ENCODE peak calls at places on chromosome X, in six cellular contexts. One of them, this sample, is unnamed. For H3K36me3, the result is how much of the 10 kb centered on the place peaks cover.

GRCh38 chrX:106397788-106398538 is 213.8 kb upstream of the RADX start:
- DNase-seq in endothelial cell of umbilical vein: no peak
- DNase-seq in MM.1S: no peak
- DNase-seq in CD4-positive, alpha-beta memory T cell: no peak
- DNase-seq in upper lobe of left lung: no peak
- DNase-seq in OCI-LY7: peak
- DNase-seq in this sample: no peak

GRCh38 chrX:29225670-29226069 is 638.4 kb downstream of the IL1RAPL1 start:
- DNase-seq in endothelial cell of umbilical vein: no peak
- DNase-seq in MM.1S: no peak
- DNase-seq in CD4-positive, alpha-beta memory T cell: no peak
- DNase-seq in upper lobe of left lung: no peak
- DNase-seq in OCI-LY7: no peak
- DNase-seq in this sample: peak

GRCh38 chrX:136639506-136640176 is 8.3 kb upstream of the CD40LG start:
- DNase-seq in endothelial cell of umbilical vein: no peak
- DNase-seq in MM.1S: no peak
- DNase-seq in CD4-positive, alpha-beta memory T cell: no peak
- DNase-seq in upper lobe of left lung: no peak
- DNase-seq in OCI-LY7: no peak
- DNase-seq in this sample: peak

GRCh38 chrX:52262195-52262546 is 77.5 kb downstream of the MAGED4 start:
- DNase-seq in endothelial cell of umbilical vein: no peak
- DNase-seq in MM.1S: no peak
- DNase-seq in CD4-positive, alpha-beta memory T cell: no peak
- DNase-seq in upper lobe of left lung: no peak
- DNase-seq in OCI-LY7: no peak
- DNase-seq in this sample: no peak

GRCh38 chrX:95318882-95319281 is 1365.8 kb upstream of the DIAPH2 start:
- DNase-seq in endothelial cell of umbilical vein: no peak
- DNase-seq in MM.1S: peak
- DNase-seq in CD4-positive, alpha-beta memory T cell: no peak
- DNase-seq in upper lobe of left lung: no peak
- DNase-seq in OCI-LY7: peak
- DNase-seq in this sample: no peak

GRCh38 chrX:67619253-67619652 is 75.4 kb downstream of the AR start:
- DNase-seq in endothelial cell of umbilical vein: peak
- DNase-seq in MM.1S: no peak
- DNase-seq in CD4-positive, alpha-beta memory T cell: no peak
- DNase-seq in upper lobe of left lung: no peak
- DNase-seq in OCI-LY7: no peak
- DNase-seq in this sample: peak

GRCh38 chrX:41137589-41137988 is 52.3 kb downstream of the USP9X start:
- DNase-seq in endothelial cell of umbilical vein: no peak
- DNase-seq in MM.1S: peak
- DNase-seq in CD4-positive, alpha-beta memory T cell: no peak
- DNase-seq in upper lobe of left lung: no peak
- DNase-seq in OCI-LY7: peak
- DNase-seq in this sample: no peak

GRCh38 chrX:69307736-69308135 is 142.5 kb upstream of the PJA1 start:
- DNase-seq in endothelial cell of umbilical vein: no peak
- DNase-seq in MM.1S: no peak
- DNase-seq in CD4-positive, alpha-beta memory T cell: no peak
- DNase-seq in upper lobe of left lung: no peak
- DNase-seq in OCI-LY7: no peak
- DNase-seq in this sample: no peak

GRCh38 chrX:12819231-12819630 is 28.0 kb downstream of the PRPS2 start:
- DNase-seq in endothelial cell of umbilical vein: no peak
- DNase-seq in MM.1S: no peak
- DNase-seq in CD4-positive, alpha-beta memory T cell: no peak
- DNase-seq in upper lobe of left lung: no peak
- DNase-seq in OCI-LY7: no peak
- DNase-seq in this sample: no peak

GRCh38 chrX:6383911-6384310 is 151.0 kb downstream of the VCX3A start:
- DNase-seq in endothelial cell of umbilical vein: no peak
- DNase-seq in MM.1S: no peak
- DNase-seq in CD4-positive, alpha-beta memory T cell: no peak
- DNase-seq in upper lobe of left lung: no peak
- DNase-seq in OCI-LY7: no peak
- DNase-seq in this sample: no peak

GRCh38 chrX:107676559-107677378 is 48.5 kb downstream of the PRPS1 start:
- DNase-seq in endothelial cell of umbilical vein: peak
- DNase-seq in MM.1S: peak
- DNase-seq in CD4-positive, alpha-beta memory T cell: peak
- DNase-seq in upper lobe of left lung: peak
- DNase-seq in OCI-LY7: peak
- DNase-seq in this sample: peak

GRCh38 chrX:101462892-101463291 is 22.4 kb upstream of the ARMCX4 start:
- DNase-seq in endothelial cell of umbilical vein: peak
- DNase-seq in MM.1S: peak
- DNase-seq in CD4-positive, alpha-beta memory T cell: no peak
- DNase-seq in upper lobe of left lung: no peak
- DNase-seq in OCI-LY7: peak
- DNase-seq in this sample: peak

GRCh38 chrX:100484971-100485370 is 74.9 kb upstream of the PCDH19 start:
- DNase-seq in endothelial cell of umbilical vein: no peak
- DNase-seq in MM.1S: no peak
- DNase-seq in CD4-positive, alpha-beta memory T cell: no peak
- DNase-seq in upper lobe of left lung: no peak
- DNase-seq in OCI-LY7: no peak
- DNase-seq in this sample: no peak

GRCh38 chrX:10617964-10618342 is 2.4 kb downstream of the MID1 start:
- DNase-seq in endothelial cell of umbilical vein: peak
- DNase-seq in MM.1S: no peak
- DNase-seq in CD4-positive, alpha-beta memory T cell: no peak
- DNase-seq in upper lobe of left lung: no peak
- DNase-seq in OCI-LY7: no peak
- DNase-seq in this sample: peak

GRCh38 chrX:140860718-140861117 is 141.7 kb upstream of the SPANXB1 start:
- DNase-seq in endothelial cell of umbilical vein: no peak
- DNase-seq in MM.1S: no peak
- DNase-seq in CD4-positive, alpha-beta memory T cell: no peak
- DNase-seq in upper lobe of left lung: no peak
- DNase-seq in OCI-LY7: no peak
- DNase-seq in this sample: no peak

GRCh38 chrX:12804655-12805054 is 13.4 kb downstream of the PRPS2 start:
- DNase-seq in endothelial cell of umbilical vein: no peak
- DNase-seq in MM.1S: no peak
- DNase-seq in CD4-positive, alpha-beta memory T cell: no peak
- DNase-seq in upper lobe of left lung: no peak
- DNase-seq in OCI-LY7: no peak
- DNase-seq in this sample: no peak

GRCh38 chrX:129108936-129109335 is 414.4 kb downstream of the SMARCA1 start:
- DNase-seq in endothelial cell of umbilical vein: no peak
- DNase-seq in MM.1S: no peak
- DNase-seq in CD4-positive, alpha-beta memory T cell: no peak
- DNase-seq in upper lobe of left lung: no peak
- DNase-seq in OCI-LY7: no peak
- DNase-seq in this sample: no peak

GRCh38 chrX:118188977-118189376 is 72.4 kb upstream of the KLHL13 start:
- DNase-seq in endothelial cell of umbilical vein: no peak
- DNase-seq in MM.1S: no peak
- DNase-seq in CD4-positive, alpha-beta memory T cell: no peak
- DNase-seq in upper lobe of left lung: no peak
- DNase-seq in OCI-LY7: no peak
- DNase-seq in this sample: no peak

GRCh38 chrX:41473936-41474725 is 27.0 kb downstream of the NYX start:
- DNase-seq in endothelial cell of umbilical vein: no peak
- DNase-seq in MM.1S: no peak
- DNase-seq in CD4-positive, alpha-beta memory T cell: no peak
- DNase-seq in upper lobe of left lung: no peak
- DNase-seq in OCI-LY7: no peak
- DNase-seq in this sample: no peak

GRCh38 chrX:40108959-40109287 is 11.2 kb upstream of the BCOR start:
- DNase-seq in endothelial cell of umbilical vein: peak
- DNase-seq in MM.1S: no peak
- DNase-seq in CD4-positive, alpha-beta memory T cell: peak
- DNase-seq in upper lobe of left lung: peak
- DNase-seq in OCI-LY7: peak
- DNase-seq in this sample: peak

DNA sequence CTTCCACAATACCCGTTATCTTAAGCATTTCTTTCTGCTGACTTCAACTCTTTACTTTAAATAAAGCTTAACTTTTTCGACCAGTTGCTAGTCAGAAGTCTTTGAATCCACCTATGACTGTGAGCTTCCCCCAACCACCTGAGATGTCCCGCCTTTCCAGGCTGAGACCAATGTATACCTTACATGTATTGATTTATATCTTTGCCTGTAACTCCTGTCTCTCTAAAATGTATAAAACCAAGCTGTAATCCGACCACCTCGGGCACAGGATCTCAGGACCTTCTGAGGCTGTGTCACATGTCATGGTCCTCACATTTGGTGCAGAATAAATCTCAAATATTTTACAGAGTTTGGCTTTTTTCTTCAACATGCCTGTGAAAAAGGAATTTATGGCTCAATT is 2.9 kb upstream of the TMEM164 start:
- DNase-seq in endothelial cell of umbilical vein: no peak
- DNase-seq in MM.1S: no peak
- DNase-seq in CD4-positive, alpha-beta memory T cell: no peak
- DNase-seq in upper lobe of left lung: no peak
- DNase-seq in OCI-LY7: no peak
- DNase-seq in this sample: no peak
- H3K36me3 ChIP-seq in endothelial cell of umbilical vein: under half
- H3K36me3 ChIP-seq in MM.1S: under half
- H3K36me3 ChIP-seq in CD4-positive, alpha-beta memory T cell: under half
- H3K36me3 ChIP-seq in upper lobe of left lung: under half
- H3K36me3 ChIP-seq in OCI-LY7: under half
- H3K36me3 ChIP-seq in this sample: under half

DNA sequence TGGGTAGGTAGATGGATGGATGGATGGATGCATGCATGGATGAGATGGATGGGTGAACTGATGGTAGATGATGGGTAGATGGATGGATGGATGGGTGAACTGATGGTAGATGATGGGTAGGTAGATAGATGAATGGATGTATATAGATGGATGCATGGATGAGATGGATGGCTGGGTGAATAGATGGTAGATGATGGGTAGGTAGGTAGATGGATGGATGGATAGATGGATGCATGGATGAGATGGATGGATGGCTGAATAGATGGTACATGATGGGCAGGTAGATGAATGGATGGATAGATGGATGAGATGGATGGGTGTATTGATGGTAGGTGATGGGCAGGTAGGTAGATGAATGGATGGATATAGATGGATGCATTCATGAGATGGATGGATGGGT is 15.1 kb upstream of the SLC25A6 start:
- DNase-seq in endothelial cell of umbilical vein: no peak
- DNase-seq in MM.1S: no peak
- DNase-seq in CD4-positive, alpha-beta memory T cell: no peak
- DNase-seq in upper lobe of left lung: no peak
- DNase-seq in OCI-LY7: no peak
- DNase-seq in this sample: no peak
- H3K36me3 ChIP-seq in endothelial cell of umbilical vein: under half
- H3K36me3 ChIP-seq in MM.1S: under half
- H3K36me3 ChIP-seq in CD4-positive, alpha-beta memory T cell: under half
- H3K36me3 ChIP-seq in upper lobe of left lung: half or more
- H3K36me3 ChIP-seq in OCI-LY7: half or more
- H3K36me3 ChIP-seq in this sample: under half

GRCh38 chrX:53558646-53559045 is 124.5 kb upstream of the HSD17B10 start:
- DNase-seq in endothelial cell of umbilical vein: no peak
- DNase-seq in MM.1S: no peak
- DNase-seq in CD4-positive, alpha-beta memory T cell: no peak
- DNase-seq in upper lobe of left lung: no peak
- DNase-seq in OCI-LY7: no peak
- DNase-seq in this sample: no peak
- H3K36me3 ChIP-seq in endothelial cell of umbilical vein: under half
- H3K36me3 ChIP-seq in MM.1S: under half
- H3K36me3 ChIP-seq in CD4-positive, alpha-beta memory T cell: half or more
- H3K36me3 ChIP-seq in upper lobe of left lung: half or more
- H3K36me3 ChIP-seq in OCI-LY7: half or more
- H3K36me3 ChIP-seq in this sample: half or more

GRCh38 chrX:47204970-47205369 is 11.3 kb downstream of the UBA1 start:
- DNase-seq in endothelial cell of umbilical vein: no peak
- DNase-seq in MM.1S: no peak
- DNase-seq in CD4-positive, alpha-beta memory T cell: no peak
- DNase-seq in upper lobe of left lung: no peak
- DNase-seq in OCI-LY7: no peak
- DNase-seq in this sample: no peak

GRCh38 chrX:47209508-47210238 is 8.8 kb upstream of the CDK16 start:
- DNase-seq in endothelial cell of umbilical vein: no peak
- DNase-seq in MM.1S: no peak
- DNase-seq in CD4-positive, alpha-beta memory T cell: no peak
- DNase-seq in upper lobe of left lung: no peak
- DNase-seq in OCI-LY7: no peak
- DNase-seq in this sample: no peak

GRCh38 chrX:47206316-47206715 is 12.2 kb upstream of the CDK16 start:
- DNase-seq in endothelial cell of umbilical vein: no peak
- DNase-seq in MM.1S: no peak
- DNase-seq in CD4-positive, alpha-beta memory T cell: no peak
- DNase-seq in upper lobe of left lung: no peak
- DNase-seq in OCI-LY7: no peak
- DNase-seq in this sample: no peak

GRCh38 chrX:47210661-47211425 is 7.6 kb upstream of the CDK16 start:
- DNase-seq in endothelial cell of umbilical vein: no peak
- DNase-seq in MM.1S: no peak
- DNase-seq in CD4-positive, alpha-beta memory T cell: no peak
- DNase-seq in upper lobe of left lung: no peak
- DNase-seq in OCI-LY7: no peak
- DNase-seq in this sample: no peak

GRCh38 chrX:47208108-47208507 is 10.4 kb upstream of the CDK16 start:
- DNase-seq in endothelial cell of umbilical vein: no peak
- DNase-seq in MM.1S: no peak
- DNase-seq in CD4-positive, alpha-beta memory T cell: no peak
- DNase-seq in upper lobe of left lung: no peak
- DNase-seq in OCI-LY7: no peak
- DNase-seq in this sample: no peak
- H3K36me3 ChIP-seq in endothelial cell of umbilical vein: under half
- H3K36me3 ChIP-seq in MM.1S: under half
- H3K36me3 ChIP-seq in CD4-positive, alpha-beta memory T cell: half or more
- H3K36me3 ChIP-seq in upper lobe of left lung: half or more
- H3K36me3 ChIP-seq in OCI-LY7: half or more
- H3K36me3 ChIP-seq in this sample: half or more

GRCh38 chrX:1389181-1389992 is 2.5 kb downstream of the SLC25A6 start:
- DNase-seq in endothelial cell of umbilical vein: no peak
- DNase-seq in MM.1S: no peak
- DNase-seq in CD4-positive, alpha-beta memory T cell: no peak
- DNase-seq in upper lobe of left lung: peak
- DNase-seq in OCI-LY7: no peak
- DNase-seq in this sample: no peak
- H3K36me3 ChIP-seq in endothelial cell of umbilical vein: under half
- H3K36me3 ChIP-seq in MM.1S: under half
- H3K36me3 ChIP-seq in CD4-positive, alpha-beta memory T cell: half or more
- H3K36me3 ChIP-seq in upper lobe of left lung: half or more
- H3K36me3 ChIP-seq in OCI-LY7: half or more
- H3K36me3 ChIP-seq in this sample: half or more

GRCh38 chrX:1391370-1391706 is 575 bp downstream of the SLC25A6 start:
- DNase-seq in endothelial cell of umbilical vein: peak
- DNase-seq in MM.1S: no peak
- DNase-seq in CD4-positive, alpha-beta memory T cell: no peak
- DNase-seq in upper lobe of left lung: no peak
- DNase-seq in OCI-LY7: no peak
- DNase-seq in this sample: no peak
- H3K36me3 ChIP-seq in endothelial cell of umbilical vein: under half
- H3K36me3 ChIP-seq in MM.1S: under half
- H3K36me3 ChIP-seq in CD4-positive, alpha-beta memory T cell: under half
- H3K36me3 ChIP-seq in upper lobe of left lung: under half
- H3K36me3 ChIP-seq in OCI-LY7: half or more
- H3K36me3 ChIP-seq in this sample: under half

GRCh38 chrX:71542825-71543224 is 9.9 kb downstream of the OGT start:
- DNase-seq in endothelial cell of umbilical vein: no peak
- DNase-seq in MM.1S: no peak
- DNase-seq in CD4-positive, alpha-beta memory T cell: no peak
- DNase-seq in upper lobe of left lung: no peak
- DNase-seq in OCI-LY7: no peak
- DNase-seq in this sample: no peak
- H3K36me3 ChIP-seq in endothelial cell of umbilical vein: under half
- H3K36me3 ChIP-seq in MM.1S: under half
- H3K36me3 ChIP-seq in CD4-positive, alpha-beta memory T cell: under half
- H3K36me3 ChIP-seq in upper lobe of left lung: under half
- H3K36me3 ChIP-seq in OCI-LY7: half or more
- H3K36me3 ChIP-seq in this sample: under half